ENCODE peak calls at places on chromosomes 16 and 17, in six cellular contexts. One of them, this sample, is unnamed.

GRCh38 chr16:14289692-14290340 is 218.7 kb downstream of the MRTFB start:
- DNase-seq in neuronal stem cell: no peak
- DNase-seq in skeletal muscle cell: no peak
- DNase-seq in A549: peak
- DNase-seq in stimulated activated CD4-positive, alpha-beta T cell treated with anti-CD3 and anti-CD28 coated beads, TNF-alpha, amount 100 ng/mL, for 24 hours: peak
- DNase-seq in osteocyte: no peak
- DNase-seq in this sample: no peak

GRCh38 chr16:31074814-31075183 is 577 bp downstream of the ZNF646 start:
- DNase-seq in osteocyte: no peak
- DNase-seq in stimulated activated CD4-positive, alpha-beta T cell treated with anti-CD3 and anti-CD28 coated beads, TNF-alpha, amount 100 ng/mL, for 24 hours: no peak
- DNase-seq in neuronal stem cell: no peak
- DNase-seq in A549: no peak
- DNase-seq in skeletal muscle cell: no peak
- DNase-seq in this sample: no peak

GRCh38 chr17:69269174-69269998 is 40.8 kb upstream of the ABCA10 start:
- DNase-seq in A549: peak
- DNase-seq in stimulated activated CD4-positive, alpha-beta T cell treated with anti-CD3 and anti-CD28 coated beads, TNF-alpha, amount 100 ng/mL, for 24 hours: no peak
- DNase-seq in neuronal stem cell: no peak
- DNase-seq in osteocyte: no peak
- DNase-seq in skeletal muscle cell: peak
- DNase-seq in this sample: no peak

GRCh38 chr17:77429985-77430752 is 289.4 kb downstream of the SEC14L1 start:
- DNase-seq in neuronal stem cell: peak
- DNase-seq in stimulated activated CD4-positive, alpha-beta T cell treated with anti-CD3 and anti-CD28 coated beads, TNF-alpha, amount 100 ng/mL, for 24 hours: peak
- DNase-seq in skeletal muscle cell: peak
- DNase-seq in osteocyte: peak
- DNase-seq in A549: peak
- DNase-seq in this sample: peak

GRCh38 chr17:38701504-38702165 is 3.4 kb upstream of the MLLT6 start:
- DNase-seq in osteocyte: no peak
- DNase-seq in A549: peak
- DNase-seq in stimulated activated CD4-positive, alpha-beta T cell treated with anti-CD3 and anti-CD28 coated beads, TNF-alpha, amount 100 ng/mL, for 24 hours: peak
- DNase-seq in neuronal stem cell: peak
- DNase-seq in skeletal muscle cell: no peak
- DNase-seq in this sample: peak

GRCh38 chr16:86966781-86967180 is 350.4 kb downstream of the C16orf95 start:
- DNase-seq in skeletal muscle cell: no peak
- DNase-seq in neuronal stem cell: no peak
- DNase-seq in A549: no peak
- DNase-seq in stimulated activated CD4-positive, alpha-beta T cell treated with anti-CD3 and anti-CD28 coated beads, TNF-alpha, amount 100 ng/mL, for 24 hours: no peak
- DNase-seq in osteocyte: no peak
- DNase-seq in this sample: no peak

GRCh38 chr17:28951428-28951990 is at the start of gene PHF12:
- DNase-seq in neuronal stem cell: peak
- DNase-seq in skeletal muscle cell: peak
- DNase-seq in osteocyte: peak
- DNase-seq in A549: peak
- DNase-seq in stimulated activated CD4-positive, alpha-beta T cell treated with anti-CD3 and anti-CD28 coated beads, TNF-alpha, amount 100 ng/mL, for 24 hours: peak
- DNase-seq in this sample: peak

GRCh38 chr17:17582372-17582771 is 9.1 kb downstream of the PEMT start:
- DNase-seq in stimulated activated CD4-positive, alpha-beta T cell treated with anti-CD3 and anti-CD28 coated beads, TNF-alpha, amount 100 ng/mL, for 24 hours: no peak
- DNase-seq in skeletal muscle cell: no peak
- DNase-seq in A549: no peak
- DNase-seq in osteocyte: no peak
- DNase-seq in neuronal stem cell: no peak
- DNase-seq in this sample: no peak

GRCh38 chr17:76700627-76701470 is 9.9 kb downstream of the MXRA7 start:
- DNase-seq in stimulated activated CD4-positive, alpha-beta T cell treated with anti-CD3 and anti-CD28 coated beads, TNF-alpha, amount 100 ng/mL, for 24 hours: no peak
- DNase-seq in neuronal stem cell: no peak
- DNase-seq in osteocyte: no peak
- DNase-seq in A549: no peak
- DNase-seq in skeletal muscle cell: peak
- DNase-seq in this sample: no peak

GRCh38 chr17:51231999-51232398 is 27.9 kb downstream of the MBTD1 start:
- DNase-seq in A549: no peak
- DNase-seq in stimulated activated CD4-positive, alpha-beta T cell treated with anti-CD3 and anti-CD28 coated beads, TNF-alpha, amount 100 ng/mL, for 24 hours: no peak
- DNase-seq in neuronal stem cell: no peak
- DNase-seq in osteocyte: no peak
- DNase-seq in skeletal muscle cell: no peak
- DNase-seq in this sample: no peak

GRCh38 chr16:58809213-58809612 is 75.1 kb upstream of the GOT2 start:
- DNase-seq in A549: no peak
- DNase-seq in skeletal muscle cell: no peak
- DNase-seq in osteocyte: no peak
- DNase-seq in neuronal stem cell: no peak
- DNase-seq in stimulated activated CD4-positive, alpha-beta T cell treated with anti-CD3 and anti-CD28 coated beads, TNF-alpha, amount 100 ng/mL, for 24 hours: no peak
- DNase-seq in this sample: no peak

GRCh38 chr16:49515861-49516260 is 142.3 kb downstream of the C16orf78 start:
- DNase-seq in skeletal muscle cell: no peak
- DNase-seq in neuronal stem cell: no peak
- DNase-seq in A549: no peak
- DNase-seq in osteocyte: no peak
- DNase-seq in stimulated activated CD4-positive, alpha-beta T cell treated with anti-CD3 and anti-CD28 coated beads, TNF-alpha, amount 100 ng/mL, for 24 hours: no peak
- DNase-seq in this sample: no peak

GRCh38 chr17:72465191-72466024 is 344.6 kb downstream of the SOX9 start:
- DNase-seq in neuronal stem cell: no peak
- DNase-seq in stimulated activated CD4-positive, alpha-beta T cell treated with anti-CD3 and anti-CD28 coated beads, TNF-alpha, amount 100 ng/mL, for 24 hours: no peak
- DNase-seq in A549: peak
- DNase-seq in skeletal muscle cell: peak
- DNase-seq in osteocyte: peak
- DNase-seq in this sample: peak

GRCh38 chr17:76353004-76353598 is 615 bp downstream of the PRPSAP1 start:
- DNase-seq in neuronal stem cell: no peak
- DNase-seq in osteocyte: no peak
- DNase-seq in skeletal muscle cell: no peak
- DNase-seq in A549: no peak
- DNase-seq in stimulated activated CD4-positive, alpha-beta T cell treated with anti-CD3 and anti-CD28 coated beads, TNF-alpha, amount 100 ng/mL, for 24 hours: peak
- DNase-seq in this sample: peak

GRCh38 chr16:19008245-19008644 is 24.5 kb downstream of the TMC7 start:
- DNase-seq in stimulated activated CD4-positive, alpha-beta T cell treated with anti-CD3 and anti-CD28 coated beads, TNF-alpha, amount 100 ng/mL, for 24 hours: no peak
- DNase-seq in skeletal muscle cell: peak
- DNase-seq in A549: no peak
- DNase-seq in osteocyte: no peak
- DNase-seq in neuronal stem cell: no peak
- DNase-seq in this sample: no peak

GRCh38 chr17:48259710-48260291 is 152.2 kb downstream of the SNX11 start:
- DNase-seq in skeletal muscle cell: no peak
- DNase-seq in A549: peak
- DNase-seq in osteocyte: no peak
- DNase-seq in stimulated activated CD4-positive, alpha-beta T cell treated with anti-CD3 and anti-CD28 coated beads, TNF-alpha, amount 100 ng/mL, for 24 hours: no peak
- DNase-seq in neuronal stem cell: no peak
- DNase-seq in this sample: no peak

GRCh38 chr16:2775317-2775716 is 1.8 kb downstream of the ELOB start:
- DNase-seq in osteocyte: no peak
- DNase-seq in skeletal muscle cell: no peak
- DNase-seq in neuronal stem cell: no peak
- DNase-seq in stimulated activated CD4-positive, alpha-beta T cell treated with anti-CD3 and anti-CD28 coated beads, TNF-alpha, amount 100 ng/mL, for 24 hours: no peak
- DNase-seq in A549: no peak
- DNase-seq in this sample: no peak

GRCh38 chr17:65103896-65104295 is 33.3 kb upstream of the RGS9 start:
- DNase-seq in stimulated activated CD4-positive, alpha-beta T cell treated with anti-CD3 and anti-CD28 coated beads, TNF-alpha, amount 100 ng/mL, for 24 hours: no peak
- DNase-seq in skeletal muscle cell: no peak
- DNase-seq in neuronal stem cell: no peak
- DNase-seq in osteocyte: no peak
- DNase-seq in A549: no peak
- DNase-seq in this sample: no peak

GRCh38 chr17:72119963-72120877 is 600 bp upstream of the SOX9 start:
- DNase-seq in A549: no peak
- DNase-seq in stimulated activated CD4-positive, alpha-beta T cell treated with anti-CD3 and anti-CD28 coated beads, TNF-alpha, amount 100 ng/mL, for 24 hours: no peak
- DNase-seq in osteocyte: no peak
- DNase-seq in neuronal stem cell: no peak
- DNase-seq in skeletal muscle cell: no peak
- DNase-seq in this sample: peak

GRCh38 chr17:34370376-34370996 is 7.5 kb upstream of the CCL1 start:
- DNase-seq in neuronal stem cell: no peak
- DNase-seq in skeletal muscle cell: no peak
- DNase-seq in A549: no peak
- DNase-seq in osteocyte: peak
- DNase-seq in stimulated activated CD4-positive, alpha-beta T cell treated with anti-CD3 and anti-CD28 coated beads, TNF-alpha, amount 100 ng/mL, for 24 hours: no peak
- DNase-seq in this sample: no peak

GRCh38 chr17:42564815-42565522 is 1.9 kb upstream of the MLX start:
- DNase-seq in neuronal stem cell: no peak
- DNase-seq in osteocyte: no peak
- DNase-seq in stimulated activated CD4-positive, alpha-beta T cell treated with anti-CD3 and anti-CD28 coated beads, TNF-alpha, amount 100 ng/mL, for 24 hours: no peak
- DNase-seq in skeletal muscle cell: no peak
- DNase-seq in A549: no peak
- DNase-seq in this sample: no peak

GRCh38 chr16:57304169-57305061 is 19.9 kb upstream of the PLLP start:
- DNase-seq in neuronal stem cell: no peak
- DNase-seq in A549: peak
- DNase-seq in osteocyte: no peak
- DNase-seq in stimulated activated CD4-positive, alpha-beta T cell treated with anti-CD3 and anti-CD28 coated beads, TNF-alpha, amount 100 ng/mL, for 24 hours: no peak
- DNase-seq in skeletal muscle cell: peak
- DNase-seq in this sample: peak

GRCh38 chr16:185691-186090 is 5.4 kb downstream of the HBQ1 start:
- DNase-seq in A549: no peak
- DNase-seq in osteocyte: no peak
- DNase-seq in stimulated activated CD4-positive, alpha-beta T cell treated with anti-CD3 and anti-CD28 coated beads, TNF-alpha, amount 100 ng/mL, for 24 hours: no peak
- DNase-seq in neuronal stem cell: no peak
- DNase-seq in skeletal muscle cell: no peak
- DNase-seq in this sample: no peak

GRCh38 chr17:28338056-28338768 is 2.7 kb downstream of the TNFAIP1 start:
- DNase-seq in osteocyte: no peak
- DNase-seq in A549: no peak
- DNase-seq in skeletal muscle cell: no peak
- DNase-seq in neuronal stem cell: no peak
- DNase-seq in stimulated activated CD4-positive, alpha-beta T cell treated with anti-CD3 and anti-CD28 coated beads, TNF-alpha, amount 100 ng/mL, for 24 hours: no peak
- DNase-seq in this sample: no peak

GRCh38 chr17:79925242-79925957 is 86.2 kb upstream of the CBX4 start:
- DNase-seq in neuronal stem cell: no peak
- DNase-seq in A549: peak
- DNase-seq in skeletal muscle cell: no peak
- DNase-seq in stimulated activated CD4-positive, alpha-beta T cell treated with anti-CD3 and anti-CD28 coated beads, TNF-alpha, amount 100 ng/mL, for 24 hours: no peak
- DNase-seq in osteocyte: peak
- DNase-seq in this sample: no peak

GRCh38 chr17:43755389-43755875 is 3.2 kb downstream of the SOST start:
- DNase-seq in neuronal stem cell: peak
- DNase-seq in skeletal muscle cell: no peak
- DNase-seq in A549: no peak
- DNase-seq in osteocyte: no peak
- DNase-seq in stimulated activated CD4-positive, alpha-beta T cell treated with anti-CD3 and anti-CD28 coated beads, TNF-alpha, amount 100 ng/mL, for 24 hours: peak
- DNase-seq in this sample: no peak

GRCh38 chr16:4373909-4374742 is 2.5 kb downstream of the VASN start:
- DNase-seq in skeletal muscle cell: peak
- DNase-seq in neuronal stem cell: no peak
- DNase-seq in osteocyte: no peak
- DNase-seq in stimulated activated CD4-positive, alpha-beta T cell treated with anti-CD3 and anti-CD28 coated beads, TNF-alpha, amount 100 ng/mL, for 24 hours: no peak
- DNase-seq in A549: peak
- DNase-seq in this sample: no peak

GRCh38 chr17:39568710-39569109 is 39.0 kb downstream of the NEUROD2 start:
- DNase-seq in skeletal muscle cell: no peak
- DNase-seq in osteocyte: no peak
- DNase-seq in stimulated activated CD4-positive, alpha-beta T cell treated with anti-CD3 and anti-CD28 coated beads, TNF-alpha, amount 100 ng/mL, for 24 hours: no peak
- DNase-seq in A549: no peak
- DNase-seq in neuronal stem cell: no peak
- DNase-seq in this sample: no peak

GRCh38 chr17:11272191-11272590 is 31.2 kb downstream of the SHISA6 start:
- DNase-seq in neuronal stem cell: no peak
- DNase-seq in skeletal muscle cell: no peak
- DNase-seq in osteocyte: no peak
- DNase-seq in stimulated activated CD4-positive, alpha-beta T cell treated with anti-CD3 and anti-CD28 coated beads, TNF-alpha, amount 100 ng/mL, for 24 hours: no peak
- DNase-seq in A549: no peak
- DNase-seq in this sample: no peak

GRCh38 chr16:23863511-23864422 is 28.0 kb downstream of the PRKCB start:
- DNase-seq in A549: no peak
- DNase-seq in neuronal stem cell: no peak
- DNase-seq in stimulated activated CD4-positive, alpha-beta T cell treated with anti-CD3 and anti-CD28 coated beads, TNF-alpha, amount 100 ng/mL, for 24 hours: no peak
- DNase-seq in osteocyte: no peak
- DNase-seq in skeletal muscle cell: no peak
- DNase-seq in this sample: peak

GRCh38 chr17:78338860-78339259 is 21.0 kb downstream of the SOCS3 start:
- DNase-seq in skeletal muscle cell: no peak
- DNase-seq in stimulated activated CD4-positive, alpha-beta T cell treated with anti-CD3 and anti-CD28 coated beads, TNF-alpha, amount 100 ng/mL, for 24 hours: no peak
- DNase-seq in A549: no peak
- DNase-seq in neuronal stem cell: no peak
- DNase-seq in osteocyte: no peak
- DNase-seq in this sample: peak

GRCh38 chr17:48181653-48182052 is 74.1 kb downstream of the SNX11 start:
- DNase-seq in neuronal stem cell: no peak
- DNase-seq in osteocyte: no peak
- DNase-seq in stimulated activated CD4-positive, alpha-beta T cell treated with anti-CD3 and anti-CD28 coated beads, TNF-alpha, amount 100 ng/mL, for 24 hours: no peak
- DNase-seq in skeletal muscle cell: no peak
- DNase-seq in A549: peak
- DNase-seq in this sample: no peak

This sample was measured in GM13977.